ENCODE peak calls at places on chromosome 15, in four cellular contexts. A is mesendoderm, Y is heart right ventricle, M is endodermal cell. W is an unnamed sample.
A peak's percentile ranks its signal among the peaks of the same experiment; 100 is the strongest.

GRCh38 chr15:96351801-96352593 is 21.5 kb downstream of the NR2F2 start:
- DNase-seq in M (peak; percentile 81), A (no peak), Y (no peak), W (no peak)

GRCh38 chr15:66496951-66497501 is 536 bp downstream of the SNAPC5 start:
- DNase-seq in A (no peak), M (peak; percentile 56), Y (no peak), W (no peak)

GRCh38 chr15:66004618-66005262 is 135.4 kb downstream of the RAB11A start:
- DNase-seq in Y (peak; percentile 17), M (peak; percentile 85), A (peak; percentile 48), W (peak; percentile 49)

GRCh38 chr15:78709263-78709882 is 68.4 kb upstream of the CHRNB4 start:
- DNase-seq in Y (peak; percentile 58), M (peak; percentile 95), A (peak; percentile 59), W (peak; percentile 63)

GRCh38 chr15:51837784-51838183 is 8.3 kb downstream of the TMOD3 start:
- DNase-seq in M (no peak), Y (no peak), A (no peak), W (peak; percentile 54)

GRCh38 chr15:77819271-77819806 is 186.6 kb upstream of the LINGO1 start:
- DNase-seq in M (peak; percentile 66), Y (no peak), A (no peak), W (peak; percentile 81)

GRCh38 chr15:79051941-79052731 is 38.4 kb downstream of the RASGRF1 start:
- DNase-seq in M (no peak), A (no peak), Y (no peak), W (no peak)

GRCh38 chr15:58243083-58243482 is 104.9 kb downstream of the AQP9 start:
- DNase-seq in Y (no peak), M (no peak), A (no peak), W (no peak)

GRCh38 chr15:42131006-42131405 is 25.4 kb downstream of the PLA2G4F start:
- DNase-seq in Y (no peak), A (no peak), M (no peak), W (no peak)

GRCh38 chr15:91568036-91568435 is 285.5 kb upstream of the SLCO3A1 start:
- DNase-seq in A (no peak), M (no peak), Y (no peak), W (no peak)

GRCh38 chr15:43433160-43433559 is 59.8 kb downstream of the TP53BP1 start:
- DNase-seq in A (no peak), Y (no peak), M (no peak), W (no peak)

GRCh38 chr15:40763801-40764765 is at the start of gene GCHFR:
- DNase-seq in Y (peak; percentile 67), A (peak; percentile 73), M (peak; percentile 91), W (peak; percentile 55)

GRCh38 chr15:67121725-67122600 is 56.6 kb downstream of the SMAD3 start:
- DNase-seq in M (no peak), A (no peak), Y (no peak), W (no peak)

GRCh38 chr15:60183366-60183765 is 179.3 kb downstream of the FOXB1 start:
- DNase-seq in A (no peak), M (no peak), Y (no peak), W (no peak)

GRCh38 chr15:45863881-45864580 is 229.2 kb downstream of the SQOR start:
- DNase-seq in M (no peak), A (peak; percentile 14), Y (no peak), W (no peak)

GRCh38 chr15:40465939-40466338 is 4.8 kb upstream of the CHST14 start:
- DNase-seq in A (no peak), M (no peak), Y (no peak), W (no peak)

GRCh38 chr15:53811530-53811929 is 52.1 kb upstream of the WDR72 start:
- DNase-seq in A (peak; percentile 63), Y (no peak), M (no peak), W (peak; percentile 1)

GRCh38 chr15:41659855-41660234 is 360 bp upstream of the MGA start:
- DNase-seq in Y (no peak), A (no peak), M (no peak), W (no peak)

GRCh38 chr15:55588070-55588817 is at the start of gene PYGO1:
- DNase-seq in A (peak; percentile 85), Y (peak; percentile 38), M (peak; percentile 89), W (peak; percentile 70)

GRCh38 chr15:27826902-27827321 is 272.2 kb downstream of the OCA2 start:
- DNase-seq in Y (no peak), M (no peak), A (no peak), W (no peak)

GRCh38 chr15:75327491-75327890 is 8.4 kb upstream of the COMMD4 start:
- DNase-seq in M (no peak), Y (no peak), A (no peak), W (no peak)

GRCh38 chr15:40045572-40046217 is 6.7 kb upstream of the SRP14 start:
- DNase-seq in A (peak; percentile 84), M (peak; percentile 73), Y (no peak), W (no peak)

GRCh38 chr15:61091229-61091628 is 137.9 kb downstream of the RORA start:
- DNase-seq in M (no peak), A (no peak), Y (no peak), W (peak; percentile 35)

GRCh38 chr15:93005133-93005532 is 83.9 kb downstream of the RGMA start:
- DNase-seq in A (no peak), M (no peak), Y (no peak), W (no peak)

GRCh38 chr15:59273266-59273665 is 66.6 kb downstream of the LDHAL6B start:
- DNase-seq in A (no peak), M (no peak), Y (no peak), W (no peak)

GRCh38 chr15:54681578-54681977 is 515.2 kb downstream of the RSL24D1 start:
- DNase-seq in A (no peak), M (no peak), Y (no peak), W (no peak)

GRCh38 chr15:100713163-100713867 is 110.9 kb downstream of the ASB7 start:
- DNase-seq in Y (no peak), A (peak; percentile 66), M (peak; percentile 74), W (no peak)

GRCh38 chr15:85899927-85900326 is 105.2 kb upstream of the KLHL25 start:
- DNase-seq in M (peak; percentile 50), A (no peak), Y (no peak), W (peak; percentile 62)

GRCh38 chr15:77187751-77188464 is 117.0 kb upstream of the TSPAN3 start:
- DNase-seq in Y (peak; percentile 84), A (no peak), M (no peak), W (peak; percentile 37)

GRCh38 chr15:96583671-96584070 is 253.2 kb downstream of the NR2F2 start:
- DNase-seq in A (no peak), Y (no peak), M (no peak), W (peak; percentile 31)

GRCh38 chr15:100771745-100772144 is 107.9 kb upstream of the ALDH1A3 start:
- DNase-seq in M (peak; percentile 39), Y (no peak), A (no peak), W (no peak)

GRCh38 chr15:92009162-92009561 is 155.7 kb downstream of the SLCO3A1 start:
- DNase-seq in M (no peak), A (no peak), Y (no peak), W (no peak)

GRCh38 chr15:91929509-91929908 is 76.0 kb downstream of the SLCO3A1 start:
- DNase-seq in Y (no peak), M (no peak), A (no peak), W (no peak)

GRCh38 chr15:82122754-82123400 is 77.1 kb upstream of the MEX3B start:
- DNase-seq in Y (no peak), A (peak; percentile 22), M (no peak), W (no peak)

GRCh38 chr15:69080958-69081248 is 66.4 kb downstream of the NOX5 start:
- DNase-seq in M (no peak), A (no peak), Y (no peak), W (no peak)

GRCh38 chr15:69812881-69813280 is 284.8 kb downstream of the TLE3 start:
- DNase-seq in M (peak; percentile 93), Y (no peak), A (peak; percentile 85), W (no peak)

DNA sequence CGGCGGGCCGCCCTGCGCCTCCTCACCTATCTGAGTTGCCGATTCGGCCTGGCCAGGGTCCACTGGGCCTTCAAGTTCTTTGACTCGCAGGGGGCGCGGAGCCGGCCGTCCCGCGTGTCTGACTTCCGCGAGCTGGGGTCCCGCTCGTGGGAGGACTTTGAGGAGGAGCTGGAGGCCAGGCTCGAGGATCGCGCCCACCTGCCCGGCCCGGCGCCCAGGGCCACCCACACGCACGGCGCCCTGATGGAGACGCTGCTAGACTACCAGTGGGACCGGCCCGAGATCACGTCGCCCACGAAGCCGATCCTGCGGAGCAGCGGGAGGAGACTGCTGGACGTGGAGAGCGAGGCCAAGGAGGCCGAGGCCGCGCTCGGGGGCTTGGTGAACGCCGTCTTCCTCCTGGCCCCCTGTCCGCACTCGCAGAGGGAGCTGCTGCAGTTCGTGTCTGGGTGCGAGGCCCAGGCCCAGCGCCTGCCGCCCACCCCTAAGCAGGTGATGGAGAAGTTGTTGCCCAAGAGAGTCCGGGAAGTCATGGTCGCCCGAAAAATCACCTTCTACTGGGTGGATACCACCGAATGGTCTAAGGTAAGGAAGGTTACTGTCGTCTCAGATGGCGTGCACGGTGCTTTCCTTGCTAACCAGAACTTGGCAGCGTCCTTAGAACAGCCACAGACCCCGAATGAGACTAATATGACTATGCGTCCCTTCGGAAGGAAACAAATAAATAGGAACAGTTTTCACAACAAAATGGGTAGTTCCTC is 567 bp downstream of the TICRR start:
- DNase-seq in M (peak; percentile 82), A (peak; percentile 66), Y (no peak), W (peak; percentile 42)
- H3K27ac ChIP-seq in M (no peak overlapping the region), A (peak overlapping the region; percentile 68), Y (no peak overlapping the region), W (peak overlapping the region; percentile 90)

GRCh38 chr15:80840173-80841130 is 61.3 kb downstream of the CEMIP start:
- DNase-seq in M (no peak), Y (no peak), A (no peak), W (no peak)
- H3K4me1 ChIP-seq in M (no peaks in the 10 kb centered on the region), Y (no peaks in the 10 kb centered on the region), A (no peaks in the 10 kb centered on the region), W (no peaks in the 10 kb centered on the region)

GRCh38 chr15:73927476-73928240 is 1.4 kb downstream of the LOXL1 start:
- DNase-seq in M (peak; percentile 89), Y (no peak), A (peak; percentile 64), W (peak; percentile 73)
- H3K4me3 ChIP-seq in M (peak overlapping the region; percentile 77), Y (peak overlapping the region; percentile 62), A (peak overlapping the region; percentile 25), W (peak overlapping the region; percentile 86)

DNA sequence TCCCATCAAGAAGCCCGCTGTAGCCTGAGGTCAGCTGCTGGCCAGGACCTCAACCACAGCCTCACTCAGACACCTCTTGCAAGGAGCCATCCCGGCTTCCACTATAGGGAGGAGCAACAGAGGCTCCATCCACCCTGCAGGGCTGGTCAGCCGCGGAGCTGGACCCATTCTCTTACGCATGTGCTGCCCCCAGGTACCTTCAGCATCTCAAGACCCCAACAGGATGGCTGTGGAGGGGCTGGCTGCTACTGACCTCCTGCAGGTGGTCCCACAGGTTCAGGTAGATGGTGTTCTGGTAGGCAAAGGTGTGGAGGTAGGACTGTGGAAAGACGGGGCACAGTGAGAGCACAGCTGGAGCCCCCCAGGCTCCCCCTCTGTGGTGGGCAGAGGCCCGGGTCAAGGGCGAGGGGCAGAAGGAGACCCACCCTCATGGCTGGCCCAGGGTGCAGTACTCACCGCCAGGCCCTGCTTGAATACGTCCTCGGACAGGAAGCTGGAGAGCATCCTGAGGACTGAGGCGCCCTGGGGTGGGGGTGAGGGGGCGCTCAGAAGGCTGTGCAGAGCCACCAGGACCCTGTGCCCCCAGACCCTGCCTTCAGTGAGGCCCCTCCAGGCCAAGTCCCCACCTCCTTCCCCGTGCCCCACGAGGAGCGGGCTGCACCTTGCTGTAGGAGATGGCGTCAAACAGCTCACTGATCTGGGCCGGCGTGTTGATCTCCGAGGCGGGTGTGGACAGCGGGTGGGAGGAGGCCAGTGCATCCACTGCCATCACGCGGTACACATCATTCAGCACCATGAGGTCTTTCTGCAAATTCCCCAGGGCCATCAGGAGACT is 11.4 kb downstream of the ANPEP start:
- DNase-seq in Y (no peak), A (no peak), M (no peak), W (no peak)
- H3K27ac ChIP-seq in Y (no peak overlapping the region), A (no peak overlapping the region), M (no peak overlapping the region), W (no peak overlapping the region)

GRCh38 chr15:90076716-90077115 is 25.6 kb downstream of the IDH2 start:
- DNase-seq in M (peak; percentile 61), A (peak; percentile 70), Y (no peak), W (no peak)
- H3K4me1 ChIP-seq in M (no peaks in the 10 kb centered on the region), A (peaks cover 13% of the 10 kb centered on the region), Y (no peaks in the 10 kb centered on the region), W (no peaks in the 10 kb centered on the region)